ENCODE peak calls at places on chromosomes 13 and 19, in six cellular contexts. One of them, this sample, is unnamed.

GRCh38 chr13:114029866-114030625 is 56.2 kb upstream of the C13orf46 start:
- DNase-seq in colonic mucosa: no peak
- DNase-seq in HCT116: no peak
- DNase-seq in MM.1S: no peak
- DNase-seq in fibroblast of pulmonary artery: no peak
- DNase-seq in Peyer's patch: no peak
- DNase-seq in this sample: no peak

GRCh38 chr13:112737329-112737728 is 47.5 kb downstream of the ATP11A start:
- DNase-seq in colonic mucosa: no peak
- DNase-seq in HCT116: no peak
- DNase-seq in MM.1S: no peak
- DNase-seq in fibroblast of pulmonary artery: no peak
- DNase-seq in Peyer's patch: no peak
- DNase-seq in this sample: no peak

GRCh38 chr13:89660752-89661151 is 1686.7 kb upstream of the MIR17HG start:
- DNase-seq in colonic mucosa: no peak
- DNase-seq in HCT116: no peak
- DNase-seq in MM.1S: no peak
- DNase-seq in fibroblast of pulmonary artery: peak; percentile 1
- DNase-seq in Peyer's patch: no peak
- DNase-seq in this sample: peak; percentile 19

GRCh38 chr13:21124853-21125252 is 51.5 kb downstream of the SKA3 start:
- DNase-seq in colonic mucosa: no peak
- DNase-seq in HCT116: no peak
- DNase-seq in MM.1S: no peak
- DNase-seq in fibroblast of pulmonary artery: peak; percentile 67
- DNase-seq in Peyer's patch: no peak
- DNase-seq in this sample: peak; percentile 79

GRCh38 chr19:7910321-7911161 is 4.1 kb upstream of the TGFBR3L start:
- DNase-seq in colonic mucosa: no peak
- DNase-seq in HCT116: no peak
- DNase-seq in MM.1S: no peak
- DNase-seq in fibroblast of pulmonary artery: no peak
- DNase-seq in Peyer's patch: peak; percentile 43
- DNase-seq in this sample: no peak

GRCh38 chr13:34347784-34348573 is 530.0 kb downstream of the RFC3 start:
- DNase-seq in colonic mucosa: no peak
- DNase-seq in HCT116: no peak
- DNase-seq in MM.1S: no peak
- DNase-seq in fibroblast of pulmonary artery: no peak
- DNase-seq in Peyer's patch: no peak
- DNase-seq in this sample: peak; percentile 79

GRCh38 chr19:1251503-1252220 is 3.3 kb downstream of the MIDN start:
- DNase-seq in colonic mucosa: no peak
- DNase-seq in HCT116: no peak
- DNase-seq in MM.1S: no peak
- DNase-seq in fibroblast of pulmonary artery: no peak
- DNase-seq in Peyer's patch: peak; percentile 92
- DNase-seq in this sample: no peak

GRCh38 chr13:56988543-56988942 is 152.2 kb upstream of the PRR20A start:
- DNase-seq in colonic mucosa: no peak
- DNase-seq in HCT116: no peak
- DNase-seq in MM.1S: no peak
- DNase-seq in fibroblast of pulmonary artery: peak; percentile 8
- DNase-seq in Peyer's patch: no peak
- DNase-seq in this sample: no peak

GRCh38 chr13:43663474-43664090 is 123.2 kb downstream of the ENOX1 start:
- DNase-seq in colonic mucosa: no peak
- DNase-seq in HCT116: no peak
- DNase-seq in MM.1S: no peak
- DNase-seq in fibroblast of pulmonary artery: peak; percentile 18
- DNase-seq in Peyer's patch: no peak
- DNase-seq in this sample: peak; percentile 2

GRCh38 chr13:113945857-113946408 is 27.9 kb downstream of the C13orf46 start:
- DNase-seq in colonic mucosa: no peak
- DNase-seq in HCT116: no peak
- DNase-seq in MM.1S: no peak
- DNase-seq in fibroblast of pulmonary artery: no peak
- DNase-seq in Peyer's patch: no peak
- DNase-seq in this sample: no peak

GRCh38 chr19:58181902-58182576 is 822 bp upstream of the ZNF274 start:
- DNase-seq in colonic mucosa: peak; percentile 43
- DNase-seq in HCT116: no peak
- DNase-seq in MM.1S: peak; percentile 55
- DNase-seq in fibroblast of pulmonary artery: peak; percentile 50
- DNase-seq in Peyer's patch: peak; percentile 66
- DNase-seq in this sample: peak; percentile 70

GRCh38 chr19:8484331-8484894 is 18.0 kb downstream of the PRAM1 start:
- DNase-seq in colonic mucosa: peak; percentile 56
- DNase-seq in HCT116: no peak
- DNase-seq in MM.1S: no peak
- DNase-seq in fibroblast of pulmonary artery: no peak
- DNase-seq in Peyer's patch: peak; percentile 66
- DNase-seq in this sample: no peak

DNA sequence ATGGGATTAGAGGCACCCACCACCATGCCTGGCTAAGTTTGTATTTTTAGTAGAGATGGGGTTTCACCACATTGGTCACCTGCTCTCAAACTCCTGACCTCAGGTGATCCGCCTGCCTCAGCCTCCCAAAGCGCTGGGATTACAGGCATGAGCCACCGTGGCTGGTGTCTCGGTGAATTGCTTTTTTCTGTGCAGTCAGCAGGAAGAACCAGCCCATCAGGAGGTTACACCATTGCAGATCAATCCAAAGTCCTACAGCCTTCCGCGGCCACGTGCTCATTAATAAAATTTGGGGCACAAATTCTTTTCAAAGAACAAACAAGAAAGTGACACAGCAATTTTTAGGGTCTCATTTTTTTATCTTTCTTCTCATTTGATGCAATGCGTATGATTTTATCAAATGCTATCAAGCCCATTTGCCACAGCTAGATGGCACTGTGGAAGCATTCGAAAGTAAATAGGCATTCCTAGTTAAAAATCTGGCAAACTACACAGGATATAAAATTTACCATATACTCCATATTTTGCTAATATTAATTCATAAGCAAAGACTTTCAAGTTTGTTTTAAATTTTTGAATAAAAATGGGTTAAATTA is 54.4 kb upstream of the ZNF835 start:
- DNase-seq in colonic mucosa: no peak
- DNase-seq in HCT116: no peak
- DNase-seq in MM.1S: no peak
- DNase-seq in fibroblast of pulmonary artery: peak; percentile 1
- DNase-seq in Peyer's patch: no peak
- DNase-seq in this sample: no peak
- TF ChIP-seq CTCF in colonic mucosa: no peak
- TF ChIP-seq CTCF in HCT116: no peak
- TF ChIP-seq CTCF in MM.1S: no peak
- TF ChIP-seq CTCF in fibroblast of pulmonary artery: no peak
- TF ChIP-seq CTCF in Peyer's patch: no peak
- TF ChIP-seq CTCF in this sample: peak; percentile 28

GRCh38 chr19:2255112-2255845 is 938 bp downstream of the JSRP1 start:
- DNase-seq in colonic mucosa: no peak
- DNase-seq in HCT116: no peak
- DNase-seq in MM.1S: peak; percentile 90
- DNase-seq in fibroblast of pulmonary artery: no peak
- DNase-seq in Peyer's patch: no peak
- DNase-seq in this sample: no peak

GRCh38 chr19:2253106-2254051 is 2.8 kb downstream of the JSRP1 start:
- DNase-seq in colonic mucosa: no peak
- DNase-seq in HCT116: no peak
- DNase-seq in MM.1S: no peak
- DNase-seq in fibroblast of pulmonary artery: no peak
- DNase-seq in Peyer's patch: no peak
- DNase-seq in this sample: no peak

GRCh38 chr19:2255982-2256685 is at the start of gene JSRP1:
- DNase-seq in colonic mucosa: no peak
- DNase-seq in HCT116: no peak
- DNase-seq in MM.1S: peak; percentile 92
- DNase-seq in fibroblast of pulmonary artery: no peak
- DNase-seq in Peyer's patch: no peak
- DNase-seq in this sample: no peak

GRCh38 chr19:2252481-2253105 is 3.5 kb downstream of the AMH start:
- DNase-seq in colonic mucosa: no peak
- DNase-seq in HCT116: no peak
- DNase-seq in MM.1S: no peak
- DNase-seq in fibroblast of pulmonary artery: no peak
- DNase-seq in Peyer's patch: no peak
- DNase-seq in this sample: no peak

GRCh38 chr19:2254052-2254872 is 2.0 kb downstream of the JSRP1 start:
- DNase-seq in colonic mucosa: no peak
- DNase-seq in HCT116: no peak
- DNase-seq in MM.1S: no peak
- DNase-seq in fibroblast of pulmonary artery: peak; percentile 49
- DNase-seq in Peyer's patch: no peak
- DNase-seq in this sample: peak; percentile 52
- TF ChIP-seq CTCF in colonic mucosa: no peak
- TF ChIP-seq CTCF in HCT116: no peak
- TF ChIP-seq CTCF in MM.1S: no peak
- TF ChIP-seq CTCF in fibroblast of pulmonary artery: peak; percentile 64
- TF ChIP-seq CTCF in Peyer's patch: no peak
- TF ChIP-seq CTCF in this sample: peak; percentile 36

GRCh38 chr13:80338781-80339577 is 1.9 kb downstream of the SPRY2 start:
- DNase-seq in colonic mucosa: peak; percentile 62
- DNase-seq in HCT116: no peak
- DNase-seq in MM.1S: no peak
- DNase-seq in fibroblast of pulmonary artery: peak; percentile 87
- DNase-seq in Peyer's patch: peak; percentile 76
- DNase-seq in this sample: peak; percentile 66
- TF ChIP-seq CTCF in colonic mucosa: no peak
- TF ChIP-seq CTCF in HCT116: no peak
- TF ChIP-seq CTCF in MM.1S: no peak
- TF ChIP-seq CTCF in fibroblast of pulmonary artery: peak; percentile 33
- TF ChIP-seq CTCF in Peyer's patch: peak; percentile 16
- TF ChIP-seq CTCF in this sample: no peak

GRCh38 chr13:24539500-24540165 is 27.1 kb upstream of the PARP4 start:
- DNase-seq in colonic mucosa: no peak
- DNase-seq in HCT116: no peak
- DNase-seq in MM.1S: no peak
- DNase-seq in fibroblast of pulmonary artery: no peak
- DNase-seq in Peyer's patch: no peak
- DNase-seq in this sample: no peak
- TF ChIP-seq CTCF in colonic mucosa: no peak
- TF ChIP-seq CTCF in HCT116: no peak
- TF ChIP-seq CTCF in MM.1S: no peak
- TF ChIP-seq CTCF in fibroblast of pulmonary artery: no peak
- TF ChIP-seq CTCF in Peyer's patch: no peak
- TF ChIP-seq CTCF in this sample: no peak

DNA sequence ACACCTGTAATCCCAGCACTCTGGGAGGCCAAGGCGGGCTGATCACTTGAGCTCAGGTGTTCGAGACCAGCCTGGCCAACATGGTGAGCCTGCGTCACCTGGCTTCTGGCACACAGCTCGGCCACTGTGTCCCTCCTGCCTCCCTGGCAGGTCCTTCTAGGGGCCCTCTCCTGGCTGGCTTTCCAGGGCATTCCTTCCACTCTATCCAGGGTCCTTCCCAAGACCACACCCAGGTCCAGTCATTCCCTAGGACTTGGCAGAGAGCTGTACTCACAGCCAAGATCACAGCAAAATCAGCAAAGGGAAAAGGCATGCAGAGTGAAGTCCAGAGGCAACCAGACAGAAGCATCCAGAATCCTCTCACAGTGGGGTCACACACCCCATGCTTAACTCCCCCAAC is 9.7 kb upstream of the HSH2D start:
- DNase-seq in colonic mucosa: no peak
- DNase-seq in HCT116: no peak
- DNase-seq in MM.1S: no peak
- DNase-seq in fibroblast of pulmonary artery: no peak
- DNase-seq in Peyer's patch: no peak
- DNase-seq in this sample: no peak
- TF ChIP-seq CTCF in colonic mucosa: no peak
- TF ChIP-seq CTCF in HCT116: no peak
- TF ChIP-seq CTCF in MM.1S: no peak
- TF ChIP-seq CTCF in fibroblast of pulmonary artery: no peak
- TF ChIP-seq CTCF in Peyer's patch: no peak
- TF ChIP-seq CTCF in this sample: no peak

DNA sequence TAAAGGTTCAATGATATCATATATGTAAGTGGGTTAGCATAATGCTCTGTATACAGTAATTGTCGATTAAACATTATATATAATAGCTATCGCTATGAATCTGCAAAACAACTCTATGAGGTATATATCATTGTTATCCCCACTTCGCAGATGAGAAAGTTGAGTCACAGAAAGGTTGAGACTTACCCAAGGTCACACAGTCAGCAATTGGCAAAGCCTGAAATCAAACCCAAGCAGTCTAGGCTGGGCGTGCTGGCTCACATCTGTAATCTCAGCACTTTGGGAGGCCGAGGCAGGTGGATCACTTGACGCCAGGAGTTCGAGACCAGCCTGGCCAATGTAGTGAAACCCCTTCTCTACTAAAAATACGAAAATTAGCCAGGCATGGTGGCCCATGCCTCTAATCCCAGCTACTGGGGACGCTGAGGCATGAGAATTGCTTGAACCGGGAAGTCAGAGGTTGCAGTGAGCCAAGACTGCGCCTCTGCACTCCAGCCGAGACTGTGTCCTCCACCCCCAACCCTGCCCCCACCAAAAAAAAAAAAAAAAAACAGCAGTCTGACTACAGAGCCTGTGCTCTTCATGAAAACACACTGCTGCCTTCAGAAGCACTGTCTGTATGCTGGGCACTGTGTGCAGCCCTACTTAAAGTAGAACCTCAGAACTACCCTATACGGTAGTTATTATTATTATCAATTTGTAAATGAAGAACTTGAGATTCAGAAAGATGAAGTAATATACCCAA is 1.3 kb downstream of the HSPBP1 start:
- DNase-seq in colonic mucosa: no peak
- DNase-seq in HCT116: no peak
- DNase-seq in MM.1S: no peak
- DNase-seq in fibroblast of pulmonary artery: no peak
- DNase-seq in Peyer's patch: no peak
- DNase-seq in this sample: no peak
- TF ChIP-seq CTCF in colonic mucosa: no peak
- TF ChIP-seq CTCF in HCT116: no peak
- TF ChIP-seq CTCF in MM.1S: no peak
- TF ChIP-seq CTCF in fibroblast of pulmonary artery: no peak
- TF ChIP-seq CTCF in Peyer's patch: no peak
- TF ChIP-seq CTCF in this sample: no peak